ENCODE peak calls at places on chromosomes 5 and 9, in ten cellular contexts. One of them, this sample, is unnamed.

GRCh38 chr9:84669008-84669292 is 579 bp upstream of the NTRK2 start:
- DNase-seq in aorta: no peak
- DNase-seq in cardiac fibroblast: no peak
- DNase-seq in activated T-helper 1 cell treated with anti-CD3 and anti-CD28 coated beads, Interleukin-12 subunit alpha, Interleukin-12 subunit beta, Interleukin-2, Interleukin-4 antibody, amounts not matched to agents 30 ng/mL and 10 ng/mL and 1 ng/mL, durations not matched to agents 14 hours and 24 hours and 36 hours: no peak
- DNase-seq in HFF-Myc: no peak
- DNase-seq in fibroblast of the conjunctiva: no peak
- DNase-seq in sciatic nerve: no peak
- DNase-seq in endothelial cell: peak
- DNase-seq in tibial nerve: no peak
- DNase-seq in RPMI8226: no peak
- DNase-seq in this sample: no peak

GRCh38 chr5:154038241-154038603 is 488 bp downstream of the FAM114A2 start:
- DNase-seq in endothelial cell: no peak
- DNase-seq in cardiac fibroblast: no peak
- DNase-seq in activated T-helper 1 cell treated with anti-CD3 and anti-CD28 coated beads, Interleukin-12 subunit alpha, Interleukin-12 subunit beta, Interleukin-2, Interleukin-4 antibody, amounts not matched to agents 30 ng/mL and 10 ng/mL and 1 ng/mL, durations not matched to agents 14 hours and 24 hours and 36 hours: no peak
- DNase-seq in tibial nerve: no peak
- DNase-seq in RPMI8226: peak
- DNase-seq in sciatic nerve: no peak
- DNase-seq in aorta: no peak
- DNase-seq in HFF-Myc: no peak
- DNase-seq in fibroblast of the conjunctiva: no peak
- DNase-seq in this sample: no peak

GRCh38 chr9:136331556-136332481 is 4.5 kb downstream of the GPSM1 start:
- DNase-seq in HFF-Myc: no peak
- DNase-seq in activated T-helper 1 cell treated with anti-CD3 and anti-CD28 coated beads, Interleukin-12 subunit alpha, Interleukin-12 subunit beta, Interleukin-2, Interleukin-4 antibody, amounts not matched to agents 30 ng/mL and 10 ng/mL and 1 ng/mL, durations not matched to agents 14 hours and 24 hours and 36 hours: no peak
- DNase-seq in RPMI8226: no peak
- DNase-seq in endothelial cell: no peak
- DNase-seq in aorta: no peak
- DNase-seq in tibial nerve: no peak
- DNase-seq in fibroblast of the conjunctiva: no peak
- DNase-seq in cardiac fibroblast: no peak
- DNase-seq in sciatic nerve: no peak
- DNase-seq in this sample: no peak

GRCh38 chr5:138315751-138316278 is 15.8 kb downstream of the CDC25C start:
- DNase-seq in endothelial cell: no peak
- DNase-seq in HFF-Myc: no peak
- DNase-seq in sciatic nerve: no peak
- DNase-seq in cardiac fibroblast: no peak
- DNase-seq in aorta: no peak
- DNase-seq in activated T-helper 1 cell treated with anti-CD3 and anti-CD28 coated beads, Interleukin-12 subunit alpha, Interleukin-12 subunit beta, Interleukin-2, Interleukin-4 antibody, amounts not matched to agents 30 ng/mL and 10 ng/mL and 1 ng/mL, durations not matched to agents 14 hours and 24 hours and 36 hours: no peak
- DNase-seq in tibial nerve: no peak
- DNase-seq in fibroblast of the conjunctiva: no peak
- DNase-seq in RPMI8226: no peak
- DNase-seq in this sample: no peak

GRCh38 chr5:173623296-173623771 is 6.9 kb upstream of the BOD1 start:
- DNase-seq in RPMI8226: no peak
- DNase-seq in cardiac fibroblast: no peak
- DNase-seq in sciatic nerve: no peak
- DNase-seq in tibial nerve: no peak
- DNase-seq in activated T-helper 1 cell treated with anti-CD3 and anti-CD28 coated beads, Interleukin-12 subunit alpha, Interleukin-12 subunit beta, Interleukin-2, Interleukin-4 antibody, amounts not matched to agents 30 ng/mL and 10 ng/mL and 1 ng/mL, durations not matched to agents 14 hours and 24 hours and 36 hours: no peak
- DNase-seq in endothelial cell: no peak
- DNase-seq in HFF-Myc: no peak
- DNase-seq in aorta: no peak
- DNase-seq in fibroblast of the conjunctiva: no peak
- DNase-seq in this sample: no peak

GRCh38 chr5:138844812-138845513 is 30.2 kb downstream of the LRRTM2 start:
- DNase-seq in HFF-Myc: no peak
- DNase-seq in tibial nerve: no peak
- DNase-seq in cardiac fibroblast: peak
- DNase-seq in activated T-helper 1 cell treated with anti-CD3 and anti-CD28 coated beads, Interleukin-12 subunit alpha, Interleukin-12 subunit beta, Interleukin-2, Interleukin-4 antibody, amounts not matched to agents 30 ng/mL and 10 ng/mL and 1 ng/mL, durations not matched to agents 14 hours and 24 hours and 36 hours: no peak
- DNase-seq in aorta: no peak
- DNase-seq in fibroblast of the conjunctiva: peak
- DNase-seq in endothelial cell: no peak
- DNase-seq in RPMI8226: no peak
- DNase-seq in sciatic nerve: no peak
- DNase-seq in this sample: no peak

GRCh38 chr9:127707766-127708165 is 978 bp downstream of the CFAP157 start:
- DNase-seq in HFF-Myc: no peak
- DNase-seq in cardiac fibroblast: no peak
- DNase-seq in endothelial cell: no peak
- DNase-seq in RPMI8226: peak
- DNase-seq in fibroblast of the conjunctiva: no peak
- DNase-seq in aorta: no peak
- DNase-seq in tibial nerve: no peak
- DNase-seq in activated T-helper 1 cell treated with anti-CD3 and anti-CD28 coated beads, Interleukin-12 subunit alpha, Interleukin-12 subunit beta, Interleukin-2, Interleukin-4 antibody, amounts not matched to agents 30 ng/mL and 10 ng/mL and 1 ng/mL, durations not matched to agents 14 hours and 24 hours and 36 hours: no peak
- DNase-seq in sciatic nerve: no peak
- DNase-seq in this sample: peak

GRCh38 chr9:125460883-125461475 is 199.4 kb downstream of the GAPVD1 start:
- DNase-seq in sciatic nerve: no peak
- DNase-seq in aorta: no peak
- DNase-seq in fibroblast of the conjunctiva: no peak
- DNase-seq in HFF-Myc: no peak
- DNase-seq in endothelial cell: no peak
- DNase-seq in RPMI8226: no peak
- DNase-seq in tibial nerve: no peak
- DNase-seq in cardiac fibroblast: peak
- DNase-seq in activated T-helper 1 cell treated with anti-CD3 and anti-CD28 coated beads, Interleukin-12 subunit alpha, Interleukin-12 subunit beta, Interleukin-2, Interleukin-4 antibody, amounts not matched to agents 30 ng/mL and 10 ng/mL and 1 ng/mL, durations not matched to agents 14 hours and 24 hours and 36 hours: no peak
- DNase-seq in this sample: no peak

GRCh38 chr5:14414615-14415515 is 166.7 kb upstream of the OTULINL start:
- DNase-seq in tibial nerve: no peak
- DNase-seq in fibroblast of the conjunctiva: no peak
- DNase-seq in endothelial cell: no peak
- DNase-seq in cardiac fibroblast: no peak
- DNase-seq in sciatic nerve: no peak
- DNase-seq in activated T-helper 1 cell treated with anti-CD3 and anti-CD28 coated beads, Interleukin-12 subunit alpha, Interleukin-12 subunit beta, Interleukin-2, Interleukin-4 antibody, amounts not matched to agents 30 ng/mL and 10 ng/mL and 1 ng/mL, durations not matched to agents 14 hours and 24 hours and 36 hours: no peak
- DNase-seq in RPMI8226: no peak
- DNase-seq in HFF-Myc: no peak
- DNase-seq in aorta: no peak
- DNase-seq in this sample: no peak

GRCh38 chr9:99403371-99403770 is 181.3 kb downstream of the SEC61B start:
- DNase-seq in cardiac fibroblast: no peak
- DNase-seq in aorta: no peak
- DNase-seq in endothelial cell: no peak
- DNase-seq in fibroblast of the conjunctiva: no peak
- DNase-seq in RPMI8226: no peak
- DNase-seq in activated T-helper 1 cell treated with anti-CD3 and anti-CD28 coated beads, Interleukin-12 subunit alpha, Interleukin-12 subunit beta, Interleukin-2, Interleukin-4 antibody, amounts not matched to agents 30 ng/mL and 10 ng/mL and 1 ng/mL, durations not matched to agents 14 hours and 24 hours and 36 hours: no peak
- DNase-seq in HFF-Myc: no peak
- DNase-seq in tibial nerve: no peak
- DNase-seq in sciatic nerve: no peak
- DNase-seq in this sample: no peak

GRCh38 chr5:72288923-72289322 is 31.1 kb downstream of the MRPS27 start:
- DNase-seq in sciatic nerve: no peak
- DNase-seq in RPMI8226: peak
- DNase-seq in activated T-helper 1 cell treated with anti-CD3 and anti-CD28 coated beads, Interleukin-12 subunit alpha, Interleukin-12 subunit beta, Interleukin-2, Interleukin-4 antibody, amounts not matched to agents 30 ng/mL and 10 ng/mL and 1 ng/mL, durations not matched to agents 14 hours and 24 hours and 36 hours: no peak
- DNase-seq in aorta: no peak
- DNase-seq in cardiac fibroblast: no peak
- DNase-seq in endothelial cell: no peak
- DNase-seq in tibial nerve: no peak
- DNase-seq in HFF-Myc: no peak
- DNase-seq in fibroblast of the conjunctiva: no peak
- DNase-seq in this sample: no peak

GRCh38 chr5:139186293-139186692 is 11.9 kb downstream of the SIL1 start:
- DNase-seq in sciatic nerve: no peak
- DNase-seq in activated T-helper 1 cell treated with anti-CD3 and anti-CD28 coated beads, Interleukin-12 subunit alpha, Interleukin-12 subunit beta, Interleukin-2, Interleukin-4 antibody, amounts not matched to agents 30 ng/mL and 10 ng/mL and 1 ng/mL, durations not matched to agents 14 hours and 24 hours and 36 hours: no peak
- DNase-seq in tibial nerve: no peak
- DNase-seq in fibroblast of the conjunctiva: no peak
- DNase-seq in HFF-Myc: no peak
- DNase-seq in RPMI8226: no peak
- DNase-seq in aorta: no peak
- DNase-seq in cardiac fibroblast: peak
- DNase-seq in endothelial cell: no peak
- DNase-seq in this sample: no peak

GRCh38 chr5:78287833-78288232 is 6.7 kb downstream of the AP3B1 start:
- DNase-seq in fibroblast of the conjunctiva: peak
- DNase-seq in activated T-helper 1 cell treated with anti-CD3 and anti-CD28 coated beads, Interleukin-12 subunit alpha, Interleukin-12 subunit beta, Interleukin-2, Interleukin-4 antibody, amounts not matched to agents 30 ng/mL and 10 ng/mL and 1 ng/mL, durations not matched to agents 14 hours and 24 hours and 36 hours: no peak
- DNase-seq in sciatic nerve: no peak
- DNase-seq in RPMI8226: no peak
- DNase-seq in tibial nerve: no peak
- DNase-seq in HFF-Myc: no peak
- DNase-seq in aorta: no peak
- DNase-seq in cardiac fibroblast: peak
- DNase-seq in endothelial cell: no peak
- DNase-seq in this sample: no peak

GRCh38 chr5:163248856-163249255 is 188.5 kb upstream of the CCNG1 start:
- DNase-seq in cardiac fibroblast: peak
- DNase-seq in activated T-helper 1 cell treated with anti-CD3 and anti-CD28 coated beads, Interleukin-12 subunit alpha, Interleukin-12 subunit beta, Interleukin-2, Interleukin-4 antibody, amounts not matched to agents 30 ng/mL and 10 ng/mL and 1 ng/mL, durations not matched to agents 14 hours and 24 hours and 36 hours: no peak
- DNase-seq in sciatic nerve: no peak
- DNase-seq in HFF-Myc: no peak
- DNase-seq in tibial nerve: no peak
- DNase-seq in RPMI8226: no peak
- DNase-seq in fibroblast of the conjunctiva: no peak
- DNase-seq in aorta: no peak
- DNase-seq in endothelial cell: no peak
- DNase-seq in this sample: no peak

GRCh38 chr5:2675548-2675947 is 75.9 kb downstream of the IRX2 start:
- DNase-seq in tibial nerve: no peak
- DNase-seq in activated T-helper 1 cell treated with anti-CD3 and anti-CD28 coated beads, Interleukin-12 subunit alpha, Interleukin-12 subunit beta, Interleukin-2, Interleukin-4 antibody, amounts not matched to agents 30 ng/mL and 10 ng/mL and 1 ng/mL, durations not matched to agents 14 hours and 24 hours and 36 hours: no peak
- DNase-seq in sciatic nerve: no peak
- DNase-seq in aorta: no peak
- DNase-seq in endothelial cell: no peak
- DNase-seq in RPMI8226: no peak
- DNase-seq in cardiac fibroblast: no peak
- DNase-seq in fibroblast of the conjunctiva: no peak
- DNase-seq in HFF-Myc: no peak
- DNase-seq in this sample: no peak

GRCh38 chr9:75238311-75238976 is 150.1 kb downstream of the OSTF1 start:
- DNase-seq in HFF-Myc: peak
- DNase-seq in RPMI8226: peak
- DNase-seq in cardiac fibroblast: peak
- DNase-seq in activated T-helper 1 cell treated with anti-CD3 and anti-CD28 coated beads, Interleukin-12 subunit alpha, Interleukin-12 subunit beta, Interleukin-2, Interleukin-4 antibody, amounts not matched to agents 30 ng/mL and 10 ng/mL and 1 ng/mL, durations not matched to agents 14 hours and 24 hours and 36 hours: peak
- DNase-seq in tibial nerve: no peak
- DNase-seq in fibroblast of the conjunctiva: peak
- DNase-seq in sciatic nerve: no peak
- DNase-seq in aorta: no peak
- DNase-seq in endothelial cell: peak
- DNase-seq in this sample: no peak

GRCh38 chr9:127123239-127123935 is 952 bp upstream of the ANGPTL2 start:
- DNase-seq in activated T-helper 1 cell treated with anti-CD3 and anti-CD28 coated beads, Interleukin-12 subunit alpha, Interleukin-12 subunit beta, Interleukin-2, Interleukin-4 antibody, amounts not matched to agents 30 ng/mL and 10 ng/mL and 1 ng/mL, durations not matched to agents 14 hours and 24 hours and 36 hours: no peak
- DNase-seq in aorta: no peak
- DNase-seq in HFF-Myc: no peak
- DNase-seq in tibial nerve: no peak
- DNase-seq in sciatic nerve: peak
- DNase-seq in endothelial cell: no peak
- DNase-seq in RPMI8226: peak
- DNase-seq in cardiac fibroblast: no peak
- DNase-seq in fibroblast of the conjunctiva: no peak
- DNase-seq in this sample: peak

GRCh38 chr9:134943836-134944235 is 26.1 kb upstream of the FCN1 start:
- DNase-seq in fibroblast of the conjunctiva: no peak
- DNase-seq in cardiac fibroblast: no peak
- DNase-seq in tibial nerve: no peak
- DNase-seq in activated T-helper 1 cell treated with anti-CD3 and anti-CD28 coated beads, Interleukin-12 subunit alpha, Interleukin-12 subunit beta, Interleukin-2, Interleukin-4 antibody, amounts not matched to agents 30 ng/mL and 10 ng/mL and 1 ng/mL, durations not matched to agents 14 hours and 24 hours and 36 hours: no peak
- DNase-seq in aorta: peak
- DNase-seq in RPMI8226: no peak
- DNase-seq in HFF-Myc: no peak
- DNase-seq in endothelial cell: no peak
- DNase-seq in sciatic nerve: no peak
- DNase-seq in this sample: peak

GRCh38 chr9:121840838-121841760 is 189.7 kb downstream of the DAB2IP start:
- DNase-seq in aorta: peak
- DNase-seq in RPMI8226: no peak
- DNase-seq in HFF-Myc: no peak
- DNase-seq in tibial nerve: no peak
- DNase-seq in activated T-helper 1 cell treated with anti-CD3 and anti-CD28 coated beads, Interleukin-12 subunit alpha, Interleukin-12 subunit beta, Interleukin-2, Interleukin-4 antibody, amounts not matched to agents 30 ng/mL and 10 ng/mL and 1 ng/mL, durations not matched to agents 14 hours and 24 hours and 36 hours: no peak
- DNase-seq in endothelial cell: no peak
- DNase-seq in cardiac fibroblast: no peak
- DNase-seq in fibroblast of the conjunctiva: no peak
- DNase-seq in sciatic nerve: peak
- DNase-seq in this sample: peak

GRCh38 chr9:128607642-128608350 is 48.9 kb downstream of the DYNC2I2 start:
- DNase-seq in cardiac fibroblast: peak
- DNase-seq in aorta: peak
- DNase-seq in endothelial cell: no peak
- DNase-seq in sciatic nerve: no peak
- DNase-seq in fibroblast of the conjunctiva: peak
- DNase-seq in activated T-helper 1 cell treated with anti-CD3 and anti-CD28 coated beads, Interleukin-12 subunit alpha, Interleukin-12 subunit beta, Interleukin-2, Interleukin-4 antibody, amounts not matched to agents 30 ng/mL and 10 ng/mL and 1 ng/mL, durations not matched to agents 14 hours and 24 hours and 36 hours: no peak
- DNase-seq in RPMI8226: no peak
- DNase-seq in tibial nerve: no peak
- DNase-seq in HFF-Myc: no peak
- DNase-seq in this sample: no peak

GRCh38 chr9:133978226-133979123 is 13.6 kb downstream of the VAV2 start:
- DNase-seq in activated T-helper 1 cell treated with anti-CD3 and anti-CD28 coated beads, Interleukin-12 subunit alpha, Interleukin-12 subunit beta, Interleukin-2, Interleukin-4 antibody, amounts not matched to agents 30 ng/mL and 10 ng/mL and 1 ng/mL, durations not matched to agents 14 hours and 24 hours and 36 hours: no peak
- DNase-seq in sciatic nerve: no peak
- DNase-seq in endothelial cell: no peak
- DNase-seq in HFF-Myc: no peak
- DNase-seq in cardiac fibroblast: no peak
- DNase-seq in aorta: peak
- DNase-seq in fibroblast of the conjunctiva: no peak
- DNase-seq in RPMI8226: no peak
- DNase-seq in tibial nerve: no peak
- DNase-seq in this sample: no peak

GRCh38 chr9:114570742-114571141 is 16.8 kb upstream of the ATP6V1G1 start:
- DNase-seq in sciatic nerve: no peak
- DNase-seq in aorta: no peak
- DNase-seq in cardiac fibroblast: no peak
- DNase-seq in RPMI8226: no peak
- DNase-seq in activated T-helper 1 cell treated with anti-CD3 and anti-CD28 coated beads, Interleukin-12 subunit alpha, Interleukin-12 subunit beta, Interleukin-2, Interleukin-4 antibody, amounts not matched to agents 30 ng/mL and 10 ng/mL and 1 ng/mL, durations not matched to agents 14 hours and 24 hours and 36 hours: no peak
- DNase-seq in HFF-Myc: no peak
- DNase-seq in tibial nerve: no peak
- DNase-seq in endothelial cell: no peak
- DNase-seq in fibroblast of the conjunctiva: no peak
- DNase-seq in this sample: no peak

GRCh38 chr5:1734271-1734907 is 65.2 kb downstream of the MRPL36 start:
- DNase-seq in activated T-helper 1 cell treated with anti-CD3 and anti-CD28 coated beads, Interleukin-12 subunit alpha, Interleukin-12 subunit beta, Interleukin-2, Interleukin-4 antibody, amounts not matched to agents 30 ng/mL and 10 ng/mL and 1 ng/mL, durations not matched to agents 14 hours and 24 hours and 36 hours: no peak
- DNase-seq in HFF-Myc: no peak
- DNase-seq in tibial nerve: no peak
- DNase-seq in RPMI8226: peak
- DNase-seq in fibroblast of the conjunctiva: no peak
- DNase-seq in sciatic nerve: peak
- DNase-seq in endothelial cell: peak
- DNase-seq in aorta: peak
- DNase-seq in cardiac fibroblast: no peak
- DNase-seq in this sample: peak

GRCh38 chr5:42759456-42759855 is 2.8 kb downstream of the CCDC152 start:
- DNase-seq in HFF-Myc: no peak
- DNase-seq in tibial nerve: no peak
- DNase-seq in sciatic nerve: no peak
- DNase-seq in aorta: no peak
- DNase-seq in activated T-helper 1 cell treated with anti-CD3 and anti-CD28 coated beads, Interleukin-12 subunit alpha, Interleukin-12 subunit beta, Interleukin-2, Interleukin-4 antibody, amounts not matched to agents 30 ng/mL and 10 ng/mL and 1 ng/mL, durations not matched to agents 14 hours and 24 hours and 36 hours: no peak
- DNase-seq in fibroblast of the conjunctiva: no peak
- DNase-seq in endothelial cell: no peak
- DNase-seq in cardiac fibroblast: peak
- DNase-seq in RPMI8226: no peak
- DNase-seq in this sample: no peak

GRCh38 chr5:149030392-149030791 is 32.5 kb downstream of the SH3TC2 start:
- DNase-seq in sciatic nerve: no peak
- DNase-seq in fibroblast of the conjunctiva: no peak
- DNase-seq in tibial nerve: no peak
- DNase-seq in aorta: no peak
- DNase-seq in activated T-helper 1 cell treated with anti-CD3 and anti-CD28 coated beads, Interleukin-12 subunit alpha, Interleukin-12 subunit beta, Interleukin-2, Interleukin-4 antibody, amounts not matched to agents 30 ng/mL and 10 ng/mL and 1 ng/mL, durations not matched to agents 14 hours and 24 hours and 36 hours: no peak
- DNase-seq in cardiac fibroblast: no peak
- DNase-seq in HFF-Myc: no peak
- DNase-seq in RPMI8226: no peak
- DNase-seq in endothelial cell: no peak
- DNase-seq in this sample: no peak

GRCh38 chr5:93789173-93790070 is 48.0 kb upstream of the POU5F2 start:
- DNase-seq in cardiac fibroblast: peak
- DNase-seq in endothelial cell: no peak
- DNase-seq in sciatic nerve: no peak
- DNase-seq in fibroblast of the conjunctiva: peak
- DNase-seq in aorta: no peak
- DNase-seq in activated T-helper 1 cell treated with anti-CD3 and anti-CD28 coated beads, Interleukin-12 subunit alpha, Interleukin-12 subunit beta, Interleukin-2, Interleukin-4 antibody, amounts not matched to agents 30 ng/mL and 10 ng/mL and 1 ng/mL, durations not matched to agents 14 hours and 24 hours and 36 hours: no peak
- DNase-seq in HFF-Myc: peak
- DNase-seq in RPMI8226: no peak
- DNase-seq in tibial nerve: no peak
- DNase-seq in this sample: no peak

This sample was measured in posterior vena cava.